ENCODE peak calls at places on chromosomes 5 and 9, in five cellular contexts. X, F, M, K and C are unnamed samples.

GRCh38 chr9:134307223-134307600 is 19.0 kb upstream of the RXRA start:
- DNase-seq in X (no peak), F (no peak), M (no peak), K (no peak), C (no peak)

GRCh38 chr5:135468541-135468940 is 16.4 kb upstream of the TIFAB start:
- DNase-seq in X (no peak), F (no peak), M (no peak), K (no peak), C (no peak)

GRCh38 chr5:56588636-56589485 is 226.5 kb upstream of the MAP3K1 start:
- DNase-seq in X (no peak), F (no peak), M (no peak), K (no peak), C (no peak)

GRCh38 chr9:131270171-131271015 is 5.9 kb downstream of the FAM78A start:
- DNase-seq in X (peak; percentile 42), F (no peak), M (no peak), K (no peak), C (no peak)

GRCh38 chr5:139474815-139475791 is 4.3 kb downstream of the SMIM33 start:
- DNase-seq in X (no peak), F (no peak), M (no peak), K (peak; percentile 84), C (no peak)

GRCh38 chr5:100634937-100635336 is 99.8 kb downstream of the FAM174A start:
- DNase-seq in X (no peak), F (no peak), M (no peak), K (no peak), C (no peak)

GRCh38 chr5:135452366-135453030 is 347 bp upstream of the TIFAB start:
- DNase-seq in X (no peak), F (no peak), M (no peak), K (no peak), C (no peak)

GRCh38 chr5:152288499-152288898 is 116.6 kb downstream of the NMUR2 start:
- DNase-seq in X (no peak), F (no peak), M (no peak), K (no peak), C (no peak)

GRCh38 chr9:68732405-68733020 is 27.5 kb downstream of the PIP5K1B start:
- DNase-seq in X (no peak), F (no peak), M (no peak), K (no peak), C (no peak)

GRCh38 chr5:147981074-147981473 is 74.7 kb upstream of the C5orf46 start:
- DNase-seq in X (no peak), F (no peak), M (no peak), K (no peak), C (no peak)

GRCh38 chr5:124670672-124671592 is 75.5 kb downstream of the ZNF608 start:
- DNase-seq in X (no peak), F (no peak), M (no peak), K (no peak), C (no peak)

GRCh38 chr9:131218370-131218769 is 57.9 kb downstream of the FAM78A start:
- DNase-seq in X (no peak), F (no peak), M (no peak), K (no peak), C (no peak)

GRCh38 chr5:36877667-36878420 is 1.3 kb downstream of the NIPBL start:
- DNase-seq in X (no peak), F (no peak), M (no peak), K (peak; percentile 44), C (no peak)

GRCh38 chr9:133351526-133351907 is 3.5 kb downstream of the RPL7A start:
- DNase-seq in X (no peak), F (no peak), M (no peak), K (no peak), C (no peak)

GRCh38 chr5:73307645-73308346 is 134.8 kb downstream of the TMEM174 start:
- DNase-seq in X (no peak), F (no peak), M (peak; percentile 28), K (no peak), C (no peak)

GRCh38 chr9:138076650-138077009 is 199.0 kb downstream of the CACNA1B start:
- DNase-seq in X (peak; percentile 7), F (no peak), M (no peak), K (no peak), C (no peak)

GRCh38 chr5:129912601-129913000 is 8.3 kb downstream of the CHSY3 start:
- DNase-seq in X (no peak), F (no peak), M (no peak), K (no peak), C (no peak)

GRCh38 chr5:57795203-57795602 is 312.6 kb upstream of the ACTBL2 start:
- DNase-seq in X (no peak), F (no peak), M (no peak), K (no peak), C (no peak)

GRCh38 chr5:150670275-150670960 is 9.4 kb downstream of the MYOZ3 start:
- DNase-seq in X (peak; percentile 3), F (no peak), M (no peak), K (no peak), C (no peak)

GRCh38 chr9:31140316-31140715 is 1244.1 kb upstream of the ACO1 start:
- DNase-seq in X (no peak), F (no peak), M (no peak), K (no peak), C (no peak)

GRCh38 chr9:131986089-131986488 is 93.6 kb downstream of the MED27 start:
- DNase-seq in X (no peak), F (no peak), M (no peak), K (no peak), C (no peak)

GRCh38 chr5:180932660-180933059 is 33.7 kb downstream of the BTNL8 start:
- DNase-seq in X (no peak), F (no peak), M (no peak), K (no peak), C (no peak)

GRCh38 chr9:16709936-16710335 is 160.5 kb downstream of the BNC2 start:
- DNase-seq in X (no peak), F (no peak), M (no peak), K (no peak), C (no peak)

GRCh38 chr9:21996858-21997257 is 2.3 kb downstream of the CDKN2B-AS1 start:
- DNase-seq in X (no peak), F (no peak), M (no peak), K (no peak), C (no peak)

GRCh38 chr5:180739271-180739670 is 587 bp downstream of the OR2Y1 start:
- DNase-seq in X (no peak), F (no peak), M (no peak), K (no peak), C (no peak)

GRCh38 chr5:179114756-179115155 is 54.6 kb downstream of the ZNF354C start:
- DNase-seq in X (peak; percentile 3), F (no peak), M (no peak), K (no peak), C (no peak)

GRCh38 chr5:16740476-16740875 is 123.7 kb upstream of the RETREG1 start:
- DNase-seq in X (no peak), F (no peak), M (no peak), K (no peak), C (no peak)

GRCh38 chr5:106780355-106780754 is 890.4 kb downstream of the EFNA5 start:
- DNase-seq in X (no peak), F (no peak), M (no peak), K (no peak), C (no peak)

GRCh38 chr9:26946753-26947727 is at the start of gene PLAA:
- DNase-seq in X (peak; percentile 81), F (peak; percentile 76), M (peak; percentile 70), K (peak; percentile 93), C (peak; percentile 74)

GRCh38 chr9:124291801-124292396 is 34.1 kb downstream of the NEK6 start:
- DNase-seq in X (no peak), F (no peak), M (no peak), K (no peak), C (no peak)

GRCh38 chr9:115939065-115939765 is 214.4 kb upstream of the PAPPA start:
- DNase-seq in X (no peak), F (peak; percentile 82), M (peak; percentile 78), K (peak; percentile 76), C (no peak)

GRCh38 chr5:119524461-119524860 is 72.2 kb downstream of the HSD17B4 start:
- DNase-seq in X (no peak), F (no peak), M (peak; percentile 33), K (no peak), C (no peak)

GRCh38 chr5:151553130-151553670 is 37.9 kb downstream of the FAT2 start:
- DNase-seq in X (no peak), F (no peak), M (no peak), K (no peak), C (no peak)

GRCh38 chr5:1020461-1020961 is 11.9 kb downstream of the NKD2 start:
- DNase-seq in X (no peak), F (no peak), M (no peak), K (no peak), C (no peak)